ENCODE peak calls at places on chromosomes 6 and 20, in ten cellular contexts. I is HCT116; D is body of pancreas; B is heart left ventricle; Y is CD8-positive, alpha-beta memory T cell; S is mucosa of descending colon; G is CD4-positive, CD25-positive, alpha-beta regulatory T cell; N is ascending aorta; Q is H9; M is psoas muscle. T is an unnamed sample.

GRCh38 chr20:49210101-49210749 is 9.0 kb upstream of the DDX27 start:
- DNase-seq in I (no peak), D (no peak), B (no peak), Y (no peak), S (no peak), G (no peak), N (no peak), Q (no peak), M (no peak), T (no peak)

GRCh38 chr20:33689973-33690372 is 3.8 kb upstream of the E2F1 start:
- DNase-seq in I (no peak), D (no peak), B (no peak), Y (peak; percentile 61), S (no peak), G (no peak), N (no peak), Q (no peak), M (no peak), T (peak; percentile 39)

GRCh38 chr6:37368961-37369320 is 15.2 kb downstream of the RNF8 start:
- DNase-seq in I (no peak), D (no peak), B (no peak), Y (no peak), S (no peak), G (no peak), N (no peak), Q (no peak), M (no peak), T (no peak)

GRCh38 chr20:3553663-3554062 is 82.8 kb downstream of the ATRN start:
- DNase-seq in I (no peak), D (no peak), B (no peak), Y (no peak), S (no peak), G (no peak), N (no peak), Q (no peak), M (no peak), T (no peak)

GRCh38 chr6:166168616-166169548 is 1.2 kb upstream of the TBXT start:
- DNase-seq in I (no peak), D (no peak), B (no peak), Y (no peak), S (no peak), G (no peak), N (no peak), Q (no peak), M (no peak), T (no peak)

GRCh38 chr6:17315262-17315661 is 34.1 kb downstream of the RBM24 start:
- DNase-seq in I (no peak), D (no peak), B (no peak), Y (no peak), S (no peak), G (no peak), N (no peak), Q (no peak), M (no peak), T (no peak)

GRCh38 chr20:9172908-9173307 is 104.0 kb downstream of the PLCB4 start:
- DNase-seq in I (no peak), D (no peak), B (no peak), Y (no peak), S (no peak), G (no peak), N (no peak), Q (no peak), M (no peak), T (no peak)

GRCh38 chr20:34389206-34389953 is 26.3 kb downstream of the ITCH start:
- DNase-seq in I (no peak), D (no peak), B (no peak), Y (no peak), S (no peak), G (no peak), N (no peak), Q (no peak), M (no peak), T (no peak)

GRCh38 chr6:169212897-169213813 is 40.5 kb downstream of the THBS2 start:
- DNase-seq in I (peak; percentile 73), D (peak; percentile 89), B (peak; percentile 92), Y (peak; percentile 95), S (peak; percentile 94), G (peak; percentile 77), N (peak; percentile 94), Q (peak; percentile 91), M (peak; percentile 93), T (peak; percentile 87)

GRCh38 chr6:169211881-169212280 is 41.8 kb downstream of the THBS2 start:
- DNase-seq in I (no peak), D (no peak), B (no peak), Y (no peak), S (no peak), G (no peak), N (no peak), Q (no peak), M (no peak), T (no peak)

GRCh38 chr6:169212436-169212835 is 41.2 kb downstream of the THBS2 start:
- DNase-seq in I (no peak), D (no peak), B (no peak), Y (no peak), S (no peak), G (no peak), N (no peak), Q (no peak), M (no peak), T (no peak)

GRCh38 chr6:169208011-169208410 is 45.6 kb downstream of the THBS2 start:
- DNase-seq in I (no peak), D (no peak), B (no peak), Y (no peak), S (no peak), G (no peak), N (no peak), Q (no peak), M (no peak), T (no peak)

DNA sequence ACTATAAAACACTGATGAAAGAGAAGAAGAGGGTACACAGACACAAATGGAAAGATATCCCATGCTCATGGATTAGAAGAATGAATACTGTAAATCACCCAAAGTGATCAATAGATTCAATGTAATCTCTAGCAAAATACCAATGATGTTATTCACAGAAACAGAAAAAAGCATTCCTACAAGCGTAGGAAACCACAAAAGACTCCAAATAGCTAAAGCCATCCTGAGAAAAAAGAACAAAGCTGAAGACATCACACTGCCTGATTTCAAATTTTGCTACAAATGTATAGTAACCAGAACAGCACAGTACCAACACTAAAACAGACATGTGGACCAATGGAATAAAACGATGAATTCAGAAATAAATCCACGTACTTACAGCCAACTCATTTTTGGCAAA is 43.0 kb downstream of the THBS2 start:
- DNase-seq in I (no peak), D (no peak), B (no peak), Y (no peak), S (no peak), G (no peak), N (no peak), Q (no peak), M (no peak), T (no peak)
- H3K9me3 ChIP-seq in I (no peaks in the 10 kb centered on the region), D (no peaks in the 10 kb centered on the region), B (no peaks in the 10 kb centered on the region), Y (no peaks in the 10 kb centered on the region), S (peaks cover 11% of the 10 kb centered on the region), G (peaks cover 16% of the 10 kb centered on the region), N (peaks cover 15% of the 10 kb centered on the region), Q (no peaks in the 10 kb centered on the region), M (no peaks in the 10 kb centered on the region), T (no peaks in the 10 kb centered on the region)

GRCh38 chr20:29744071-29744470 is 1513.4 kb upstream of the DEFB115 start:
- DNase-seq in I (no peak), D (no peak), B (no peak), Y (no peak), S (no peak), G (no peak), N (no peak), Q (no peak), M (no peak), T (no peak)

GRCh38 chr20:29743101-29743931 is 1514.1 kb upstream of the DEFB115 start:
- DNase-seq in I (no peak), D (no peak), B (no peak), Y (no peak), S (peak; percentile 39), G (no peak), N (no peak), Q (no peak), M (no peak), T (no peak)

GRCh38 chr20:29741594-29741893 is 1515.9 kb upstream of the DEFB115 start:
- DNase-seq in I (no peak), D (no peak), B (no peak), Y (no peak), S (peak; percentile 34), G (no peak), N (no peak), Q (no peak), M (no peak), T (no peak)

GRCh38 chr20:29741894-29742698 is 1515.4 kb upstream of the DEFB115 start:
- DNase-seq in I (no peak), D (no peak), B (no peak), Y (no peak), S (peak; percentile 35), G (no peak), N (no peak), Q (no peak), M (no peak), T (no peak)

DNA sequence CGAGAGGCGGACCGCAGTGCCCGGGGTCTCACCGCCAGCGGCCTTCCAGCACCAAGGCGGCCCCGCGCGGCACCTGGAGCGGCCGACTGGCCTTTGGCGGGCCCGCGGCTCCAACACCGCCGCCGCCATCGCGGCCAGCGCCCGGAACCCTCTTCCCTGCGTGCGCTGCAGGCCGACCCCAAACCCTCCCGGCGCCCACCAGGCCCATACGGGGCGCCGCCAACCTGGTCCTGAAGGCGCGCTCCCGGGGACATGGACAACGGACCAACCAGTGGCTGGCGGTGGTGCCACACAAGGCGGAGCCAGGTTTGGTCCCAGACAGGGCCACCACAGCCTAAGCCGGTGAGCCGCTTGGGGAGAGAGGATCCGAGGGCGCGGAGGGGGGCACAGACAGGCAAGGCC is 1514.8 kb upstream of the DEFB115 start:
- DNase-seq in I (no peak), D (no peak), B (no peak), Y (no peak), S (no peak), G (no peak), N (no peak), Q (no peak), M (no peak), T (no peak)
- H3K9me3 ChIP-seq in I (no peaks in the 10 kb centered on the region), D (no peaks in the 10 kb centered on the region), B (peaks cover 6% of the 10 kb centered on the region), Y (no peaks in the 10 kb centered on the region), S (peaks cover 66% of the 10 kb centered on the region), G (peaks cover 23% of the 10 kb centered on the region), N (peaks cover 10% of the 10 kb centered on the region), Q (peaks cover 28% of the 10 kb centered on the region), M (peaks cover 11% of the 10 kb centered on the region), T (no peaks in the 10 kb centered on the region)

GRCh38 chr6:168626046-168626445 is 185.1 kb downstream of the SMOC2 start:
- DNase-seq in I (no peak), D (no peak), B (no peak), Y (no peak), S (no peak), G (no peak), N (no peak), Q (no peak), M (no peak), T (no peak)

GRCh38 chr6:168624540-168624939 is 183.6 kb downstream of the SMOC2 start:
- DNase-seq in I (no peak), D (no peak), B (no peak), Y (no peak), S (no peak), G (no peak), N (no peak), Q (no peak), M (no peak), T (no peak)

GRCh38 chr6:168623736-168624135 is 182.8 kb downstream of the SMOC2 start:
- DNase-seq in I (no peak), D (no peak), B (no peak), Y (no peak), S (no peak), G (no peak), N (no peak), Q (peak; percentile 38), M (no peak), T (no peak)

GRCh38 chr6:168625602-168626001 is 184.6 kb downstream of the SMOC2 start:
- DNase-seq in I (no peak), D (no peak), B (no peak), Y (no peak), S (no peak), G (no peak), N (no peak), Q (no peak), M (no peak), T (no peak)

GRCh38 chr6:168624948-168625347 is 184.0 kb downstream of the SMOC2 start:
- DNase-seq in I (no peak), D (no peak), B (no peak), Y (no peak), S (no peak), G (no peak), N (no peak), Q (no peak), M (no peak), T (no peak)
- H3K9me3 ChIP-seq in I (no peaks in the 10 kb centered on the region), D (no peaks in the 10 kb centered on the region), B (no peaks in the 10 kb centered on the region), Y (no peaks in the 10 kb centered on the region), S (no peaks in the 10 kb centered on the region), G (peaks cover 3% of the 10 kb centered on the region), N (no peaks in the 10 kb centered on the region), Q (no peaks in the 10 kb centered on the region), M (no peaks in the 10 kb centered on the region), T (peaks cover 2% of the 10 kb centered on the region)

GRCh38 chr6:168129292-168130167 is 50.5 kb upstream of the FRMD1 start:
- DNase-seq in I (no peak), D (no peak), B (no peak), Y (no peak), S (no peak), G (no peak), N (peak; percentile 60), Q (peak; percentile 26), M (no peak), T (no peak)
- H3K9me3 ChIP-seq in I (no peaks in the 10 kb centered on the region), D (no peaks in the 10 kb centered on the region), B (no peaks in the 10 kb centered on the region), Y (no peaks in the 10 kb centered on the region), S (no peaks in the 10 kb centered on the region), G (no peaks in the 10 kb centered on the region), N (no peaks in the 10 kb centered on the region), Q (no peaks in the 10 kb centered on the region), M (no peaks in the 10 kb centered on the region), T (no peaks in the 10 kb centered on the region)